ENCODE peak calls at places on chromosomes 6 and 20, in five cellular contexts. H is pulmonary artery endothelial cell, F is breast epithelium, X is left cardiac atrium, M is esophagus muscularis mucosa. Q is an unnamed sample.

GRCh38 chr6:130969807-130970491 is 93.1 kb downstream of the EPB41L2 start:
- DNase-seq in H (no peak), M (no peak), F (no peak), X (peak; percentile 55), Q (no peak)

GRCh38 chr6:16355699-16356481 is 117.5 kb downstream of the GMPR start:
- DNase-seq in M (no peak), H (no peak), F (no peak), X (no peak), Q (no peak)

GRCh38 chr20:49396230-49396629 is 86.2 kb downstream of the KCNB1 start:
- DNase-seq in F (no peak), H (no peak), M (no peak), X (no peak), Q (no peak)

GRCh38 chr20:56414842-56415765 is 3.0 kb downstream of the CASS4 start:
- DNase-seq in F (no peak), X (no peak), M (no peak), H (no peak), Q (no peak)

GRCh38 chr20:63488331-63489251 is 10.3 kb downstream of the EEF1A2 start:
- DNase-seq in M (no peak), X (no peak), H (no peak), F (no peak), Q (no peak)

GRCh38 chr20:17910828-17911294 is 57.7 kb downstream of the SNX5 start:
- DNase-seq in X (peak; percentile 57), M (no peak), H (peak; percentile 44), F (no peak), Q (peak; percentile 42)

GRCh38 chr6:5854900-5855299 is 151.8 kb downstream of the NRN1 start:
- DNase-seq in H (no peak), F (no peak), M (no peak), X (no peak), Q (no peak)

GRCh38 chr6:90197854-90198496 is 98.7 kb downstream of the BACH2 start:
- DNase-seq in M (no peak), X (no peak), F (no peak), H (no peak), Q (peak; percentile 53)

GRCh38 chr20:62320581-62321354 is 18.0 kb downstream of the ADRM1 start:
- DNase-seq in F (no peak), H (no peak), M (no peak), X (no peak), Q (no peak)

GRCh38 chr20:24937579-24937978 is 11.5 kb upstream of the CST7 start:
- DNase-seq in F (no peak), M (no peak), H (no peak), X (no peak), Q (no peak)

GRCh38 chr6:11653028-11653583 is 115.6 kb downstream of the TMEM170B start:
- DNase-seq in F (no peak), M (no peak), X (peak; percentile 46), H (peak; percentile 99), Q (peak; percentile 3)

GRCh38 chr20:16125810-16126209 is 447.4 kb downstream of the KIF16B start:
- DNase-seq in M (no peak), X (no peak), F (peak; percentile 44), H (no peak), Q (no peak)

Q was measured in NCI-H69.